ENCODE peak calls at places on chromosomes 3 and 15, in six cellular contexts. Q is Jurkat, Clone E6-1; E is uterus; D is GM03348; U is SIG-M5; S is stimulated activated CD8-positive, alpha-beta memory T cell treated with anti-CD3 and anti-CD28 coated beads, Interleukin-4, amount 100 ng/mL, for 24 hours. L is an unnamed sample.

GRCh38 chr3:53635041-53635440 is 140.6 kb downstream of the CACNA1D start:
- DNase-seq in D (no peak), S (no peak), Q (no peak), E (no peak), U (no peak), L (no peak)

GRCh38 chr3:38343797-38344594 is 2.6 kb upstream of the XYLB start:
- DNase-seq in S (no peak), U (no peak), Q (no peak), E (no peak), D (no peak), L (no peak)

GRCh38 chr3:148750296-148750695 is 52.6 kb downstream of the AGTR1 start:
- DNase-seq in Q (no peak), D (peak), E (no peak), S (no peak), U (no peak), L (no peak)

GRCh38 chr3:159766563-159767185 is 222.0 kb upstream of the IL12A start:
- DNase-seq in S (no peak), D (peak), Q (peak), U (no peak), E (no peak), L (peak)

GRCh38 chr15:80999623-81000036 is 1.1 kb upstream of the TLNRD1 start:
- DNase-seq in U (no peak), E (no peak), D (no peak), Q (peak), S (peak), L (no peak)

GRCh38 chr15:65867244-65867643 is 2.0 kb upstream of the RAB11A start:
- DNase-seq in S (no peak), E (no peak), D (no peak), Q (no peak), U (no peak), L (peak)

GRCh38 chr3:15063656-15064286 is 1.3 kb downstream of the MRPS25 start:
- DNase-seq in Q (no peak), E (no peak), U (no peak), D (no peak), S (no peak), L (peak)

GRCh38 chr3:100352296-100353178 is 18.0 kb downstream of the NIT2 start:
- DNase-seq in S (no peak), E (no peak), U (no peak), Q (no peak), D (no peak), L (peak)

GRCh38 chr3:16176391-16177030 is 2.0 kb downstream of the GALNT15 start:
- DNase-seq in U (no peak), E (no peak), S (no peak), D (no peak), Q (no peak), L (peak)

GRCh38 chr3:151501171-151501790 is 40.4 kb upstream of the IGSF10 start:
- DNase-seq in E (no peak), S (no peak), Q (no peak), U (no peak), D (no peak), L (peak)

GRCh38 chr3:52422669-52423068 is 22.2 kb downstream of the SEMA3G start:
- DNase-seq in D (no peak), Q (no peak), U (no peak), S (no peak), E (no peak), L (no peak)

GRCh38 chr3:107855710-107856109 is 235.1 kb downstream of the CD47 start:
- DNase-seq in E (no peak), S (no peak), U (no peak), Q (peak), D (no peak), L (peak)

GRCh38 chr3:69579527-69580165 is 159.6 kb upstream of the MITF start:
- DNase-seq in S (no peak), Q (no peak), E (no peak), U (no peak), D (no peak), L (no peak)

GRCh38 chr3:107994954-107995715 is 95.7 kb downstream of the CD47 start:
- DNase-seq in E (no peak), U (no peak), S (no peak), D (no peak), Q (no peak), L (no peak)

GRCh38 chr3:136473716-136474326 is 223.7 kb downstream of the PCCB start:
- DNase-seq in D (no peak), U (no peak), Q (no peak), E (no peak), S (no peak), L (peak)

GRCh38 chr3:195897853-195898415 is 10.4 kb downstream of the TNK2 start:
- DNase-seq in U (no peak), D (no peak), S (no peak), E (no peak), Q (no peak), L (no peak)

GRCh38 chr3:152780553-152780952 is 54.4 kb upstream of the P2RY1 start:
- DNase-seq in D (no peak), U (no peak), S (no peak), E (no peak), Q (no peak), L (peak)

L was measured in GM23248.